ENCODE peak calls at places on chromosomes 13 and 19, in five cellular contexts. Q, G, U, L and D are unnamed samples.

GRCh38 chr13:39822437-39822836 is 167.0 kb downstream of the COG6 start:
- DNase-seq in Q (no peak), G (no peak), U (no peak), L (no peak), D (no peak)

GRCh38 chr19:17159466-17160393 is 55.4 kb upstream of the USE1 start:
- DNase-seq in Q (no peak), G (no peak), U (no peak), L (no peak), D (no peak)

GRCh38 chr13:84686973-84687372 is 804.7 kb upstream of the SLITRK1 start:
- DNase-seq in Q (no peak), G (no peak), U (no peak), L (no peak), D (no peak)

GRCh38 chr13:96112936-96113335 is 23.0 kb downstream of the HS6ST3 start:
- DNase-seq in Q (no peak), G (no peak), U (no peak), L (no peak), D (no peak)

GRCh38 chr19:5154799-5155426 is 185.7 kb downstream of the PTPRS start:
- DNase-seq in Q (no peak), G (no peak), U (no peak), L (no peak), D (no peak)

GRCh38 chr13:45280751-45281634 is 60.0 kb downstream of the TPT1 start:
- DNase-seq in Q (peak), G (peak), U (no peak), L (peak), D (peak)

GRCh38 chr19:16026131-16026530 is 50.2 kb upstream of the TPM4 start:
- DNase-seq in Q (no peak), G (no peak), U (no peak), L (no peak), D (no peak)

GRCh38 chr19:5128932-5129389 is 160.0 kb downstream of the KDM4B start:
- DNase-seq in Q (no peak), G (no peak), U (no peak), L (no peak), D (peak)

GRCh38 chr19:4390017-4390861 is 10.1 kb downstream of the SH3GL1 start:
- DNase-seq in Q (no peak), G (peak), U (no peak), L (no peak), D (no peak)

DNA sequence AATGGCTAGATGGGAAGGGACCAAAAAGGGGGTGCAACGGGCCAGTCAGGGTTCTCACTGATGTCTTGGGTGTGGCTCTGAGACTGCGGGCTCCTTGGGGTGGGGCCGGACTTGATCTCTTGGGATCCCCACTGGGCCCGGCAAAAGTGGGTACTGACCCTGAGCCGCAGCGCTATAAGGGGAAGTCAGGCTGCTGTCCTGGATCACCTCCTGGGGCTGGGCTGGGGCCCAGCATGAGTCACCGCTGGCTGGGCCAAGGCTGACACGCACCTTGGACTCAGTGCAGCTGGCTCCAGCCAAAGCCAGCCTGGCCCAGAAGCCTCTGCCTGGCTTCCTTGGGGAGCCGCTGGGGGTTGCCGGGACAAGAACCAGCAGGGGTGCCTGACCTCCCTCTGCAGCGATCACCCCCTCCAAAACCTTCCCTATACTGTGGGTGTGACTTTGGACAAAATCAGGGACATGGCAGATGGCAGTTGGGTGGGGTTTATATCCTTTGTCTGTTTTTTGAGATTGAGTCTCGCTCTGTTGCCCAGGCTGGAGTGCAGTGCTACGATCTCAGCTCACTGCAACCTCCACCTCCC is 614 bp upstream of the IQCN start:
- DNase-seq in Q (peak), G (peak), U (peak), L (no peak), D (no peak)
- TF ChIP-seq POLR2A in Q (no peak), G (peak), U (no peak), L (no peak), D (peak)

DNA sequence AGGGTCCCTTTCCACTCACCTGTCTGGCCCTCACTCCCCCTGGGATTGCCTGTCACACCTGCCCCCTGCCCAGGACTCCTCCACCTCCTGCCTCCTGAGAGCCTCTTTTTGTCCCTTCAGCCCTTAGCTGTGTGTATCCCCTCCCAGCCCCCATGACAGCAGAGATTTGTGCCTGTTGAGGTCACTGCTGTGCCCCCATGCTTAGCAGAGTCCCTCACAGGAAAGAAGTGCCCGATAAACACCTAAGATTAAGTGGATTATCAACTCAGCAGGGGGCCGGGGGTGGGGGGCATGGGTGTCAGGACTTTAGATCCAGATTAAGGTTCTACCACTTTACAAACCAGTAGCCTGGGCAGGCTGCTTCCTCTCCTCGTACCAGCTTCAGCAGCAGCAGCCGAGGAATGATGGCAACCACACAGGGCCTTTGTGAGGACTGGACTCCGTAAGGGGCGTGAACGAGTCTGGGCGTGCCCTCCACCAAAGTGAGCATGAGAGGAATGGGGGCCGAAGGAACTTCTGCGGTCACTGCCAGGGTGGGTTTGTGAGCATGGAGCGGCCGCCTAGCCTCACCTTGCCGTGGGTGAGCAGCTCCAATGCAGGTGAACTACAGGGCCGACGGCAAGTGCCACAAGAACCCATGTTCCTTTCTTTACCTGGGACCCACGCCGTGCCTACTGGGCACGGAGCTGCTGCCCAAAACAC is 36.1 kb downstream of the ZNF787 start:
- DNase-seq in Q (no peak), G (no peak), U (no peak), L (no peak), D (no peak)
- TF ChIP-seq POLR2A in Q (no peak), G (no peak), U (no peak), L (no peak), D (no peak)

GRCh38 chr13:27270594-27271520 is at the start of gene RASL11A:
- DNase-seq in Q (peak), G (peak), U (peak), L (peak), D (peak)
- TF ChIP-seq POLR2A in Q (peak), G (peak), U (peak), L (peak), D (peak)

DNA sequence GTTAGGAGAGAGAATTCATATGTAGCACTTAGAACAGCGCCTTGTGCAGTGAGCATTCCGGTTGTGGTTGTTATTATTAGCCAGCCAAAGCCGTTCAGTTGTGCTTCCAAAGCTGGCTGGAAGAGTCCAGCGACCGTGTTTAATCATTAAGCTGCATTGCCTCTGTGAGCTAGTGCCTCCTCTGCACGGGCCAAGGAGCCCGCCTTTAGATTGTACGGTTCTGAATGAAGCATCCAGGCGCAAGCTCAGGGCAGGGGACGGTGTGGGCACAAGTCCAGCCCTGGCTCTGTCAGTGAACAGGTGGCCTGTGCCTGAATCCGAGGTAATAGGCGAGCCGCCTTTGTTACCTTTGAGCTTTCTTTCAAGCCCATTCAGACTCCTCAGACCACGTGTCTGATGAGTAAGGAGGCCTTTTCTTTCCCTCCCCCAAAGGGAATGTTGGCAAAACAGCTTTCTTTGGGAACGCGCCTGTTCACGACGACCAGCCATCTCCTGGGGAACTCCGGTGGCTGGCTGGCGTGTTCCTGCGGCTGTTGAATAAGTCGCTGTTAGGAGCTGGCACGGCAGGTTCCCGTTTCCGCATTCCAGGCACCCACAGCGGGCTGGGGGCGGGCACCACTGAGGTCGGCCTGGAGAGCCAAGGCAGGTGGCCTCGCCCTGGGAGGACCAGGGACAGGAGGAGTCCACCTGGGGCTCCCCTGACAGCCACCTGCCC is 25.1 kb downstream of the SIPA1L3 start:
- DNase-seq in Q (no peak), G (peak), U (peak), L (peak), D (no peak)
- TF ChIP-seq POLR2A in Q (no peak), G (peak), U (no peak), L (no peak), D (no peak)